ENCODE peak calls at places on chromosomes 6 and 20, in six cellular contexts. D, G, A, N, R and T are unnamed samples.

GRCh38 chr20:57910716-57911115 is 200.9 kb upstream of the PMEPA1 start:
- DNase-seq in G (no peak), N (no peak), A (no peak), D (no peak), R (no peak), T (no peak)

GRCh38 chr6:139847322-139847797 is 472.9 kb upstream of the CITED2 start:
- DNase-seq in D (no peak), G (no peak), R (no peak), N (no peak), A (no peak), T (no peak)

GRCh38 chr6:131029661-131030297 is 33.3 kb downstream of the EPB41L2 start:
- DNase-seq in D (peak; percentile 65), N (no peak), R (peak; percentile 30), A (no peak), G (peak; percentile 34), T (no peak)

GRCh38 chr6:135993321-135993720 is 141.8 kb downstream of the PDE7B start:
- DNase-seq in D (no peak), N (no peak), R (no peak), G (no peak), A (no peak), T (no peak)

GRCh38 chr6:90940812-90941481 is 354.1 kb upstream of the MAP3K7 start:
- DNase-seq in R (peak; percentile 59), G (peak; percentile 80), D (peak; percentile 66), N (peak; percentile 44), A (peak; percentile 45), T (peak; percentile 2)

GRCh38 chr6:139713911-139714527 is 339.6 kb upstream of the CITED2 start:
- DNase-seq in G (no peak), A (no peak), D (no peak), R (no peak), N (no peak), T (no peak)

GRCh38 chr6:145278163-145278807 is 457.0 kb downstream of the EPM2A start:
- DNase-seq in A (no peak), R (no peak), G (no peak), D (peak; percentile 68), N (peak; percentile 82), T (no peak)

GRCh38 chr6:141451508-141452353 is 681.0 kb upstream of the GJE1 start:
- DNase-seq in N (no peak), G (no peak), R (no peak), D (peak; percentile 83), A (no peak), T (peak; percentile 18)

GRCh38 chr20:833121-833449 is 430 bp upstream of the FAM110A start:
- DNase-seq in N (no peak), G (no peak), R (no peak), A (no peak), D (no peak), T (no peak)

GRCh38 chr6:86453232-86453631 is 484.1 kb upstream of the HTR1E start:
- DNase-seq in R (no peak), N (no peak), A (no peak), D (no peak), G (no peak), T (no peak)

GRCh38 chr6:131792091-131792496 is 15.7 kb upstream of the ENPP1 start:
- DNase-seq in G (no peak), A (no peak), N (peak; percentile 42), D (peak; percentile 49), R (no peak), T (peak; percentile 10)

GRCh38 chr20:10079964-10080363 is 45.2 kb downstream of the ANKEF1 start:
- DNase-seq in G (no peak), R (no peak), D (peak; percentile 69), A (no peak), N (no peak), T (no peak)

GRCh38 chr20:44471481-44471882 is 4.2 kb upstream of the TTPAL start:
- DNase-seq in R (peak; percentile 16), A (no peak), G (no peak), N (peak; percentile 86), D (peak; percentile 44), T (peak; percentile 35)

GRCh38 chr20:37154684-37155298 is 24.3 kb upstream of the RPN2 start:
- DNase-seq in D (no peak), R (peak; percentile 81), A (no peak), N (no peak), G (no peak), T (no peak)

GRCh38 chr6:64034840-64035656 is 399.4 kb downstream of the PHF3 start:
- DNase-seq in N (no peak), G (no peak), D (peak; percentile 62), R (no peak), A (no peak), T (no peak)

GRCh38 chr20:7272512-7272911 is 505.0 kb downstream of the BMP2 start:
- DNase-seq in A (no peak), N (no peak), R (no peak), D (no peak), G (no peak), T (no peak)

GRCh38 chr6:168198302-168199180 is 119.5 kb upstream of the FRMD1 start:
- DNase-seq in N (no peak), A (no peak), R (no peak), D (no peak), G (no peak), T (no peak)

GRCh38 chr20:30168025-30168799 is 1089.3 kb upstream of the DEFB115 start:
- DNase-seq in D (no peak), A (no peak), N (no peak), G (no peak), R (no peak), T (no peak)

GRCh38 chr20:13613917-13614316 is 24.8 kb downstream of the TASP1 start:
- DNase-seq in N (peak; percentile 35), D (no peak), A (no peak), G (no peak), R (no peak), T (no peak)

GRCh38 chr6:126773122-126773805 is 345.2 kb upstream of the RSPO3 start:
- DNase-seq in R (no peak), N (no peak), G (no peak), D (no peak), A (no peak), T (no peak)

GRCh38 chr20:31712112-31712553 is 10.5 kb downstream of the BCL2L1 start:
- DNase-seq in N (peak; percentile 62), R (peak; percentile 79), A (no peak), D (no peak), G (no peak), T (no peak)

GRCh38 chr6:38169826-38170526 is 350.4 kb downstream of the ZFAND3 start:
- DNase-seq in N (no peak), G (no peak), A (no peak), R (no peak), D (no peak), T (no peak)
- TF ChIP-seq BHLHE40 in N (no peak), G (no peak), A (no peak), R (no peak), D (no peak), T (no peak)

GRCh38 chr6:7215140-7215539 is 97.9 kb downstream of the SSR1 start:
- DNase-seq in D (peak; percentile 70), A (no peak), G (no peak), R (peak; percentile 77), N (peak; percentile 46), T (no peak)

GRCh38 chr6:7218586-7218985 is 94.4 kb downstream of the SSR1 start:
- DNase-seq in R (no peak), D (no peak), N (no peak), G (no peak), A (no peak), T (no peak)

GRCh38 chr6:7215798-7216231 is 97.2 kb downstream of the SSR1 start:
- DNase-seq in A (no peak), N (no peak), G (no peak), D (no peak), R (no peak), T (no peak)

GRCh38 chr6:7219310-7219709 is 93.7 kb downstream of the SSR1 start:
- DNase-seq in R (peak; percentile 51), N (peak; percentile 40), D (peak; percentile 52), G (no peak), A (no peak), T (no peak)

DNA sequence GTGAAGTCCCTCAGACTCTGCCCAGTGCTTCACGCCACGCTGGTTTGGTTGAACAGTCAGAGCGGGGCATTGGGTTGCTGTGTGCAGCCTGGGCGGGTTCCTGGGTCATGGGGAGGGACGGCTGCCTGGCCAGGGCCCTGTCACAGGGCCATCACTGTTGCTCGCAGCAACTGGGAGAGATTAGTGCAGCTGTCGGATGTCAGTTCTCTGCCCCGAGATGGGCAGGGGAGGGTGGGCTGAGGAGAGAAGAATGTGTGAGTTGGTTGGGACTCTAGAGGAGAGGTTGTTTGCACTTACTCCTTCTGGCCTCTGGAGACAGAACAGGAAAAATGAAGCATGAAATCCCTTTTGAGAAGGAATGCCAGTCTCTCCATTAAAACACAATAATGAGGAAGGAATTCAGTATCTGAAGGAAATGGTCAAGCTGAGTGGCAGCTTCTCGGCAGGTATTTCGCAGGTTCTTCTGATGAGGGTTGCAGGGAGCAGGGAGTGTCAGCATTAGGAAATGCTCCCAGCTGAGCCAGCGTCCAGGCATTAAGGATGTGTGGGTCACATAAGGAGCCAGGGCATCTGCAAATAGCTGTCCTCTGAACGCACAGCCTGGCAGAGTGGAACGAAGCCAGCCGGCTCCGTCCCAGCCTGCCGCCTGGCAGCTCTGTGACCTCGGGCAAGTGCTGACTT is 95.9 kb downstream of the SSR1 start:
- DNase-seq in A (no peak), D (no peak), G (no peak), N (no peak), R (no peak), T (no peak)
- TF ChIP-seq BHLHE40 in A (no peak), D (no peak), G (no peak), N (no peak), R (no peak), T (no peak)

GRCh38 chr6:158655569-158656450 is 6.0 kb downstream of the SYTL3 start:
- DNase-seq in R (no peak), A (no peak), N (no peak), D (peak; percentile 21), G (no peak), T (no peak)
- TF ChIP-seq BHLHE40 in R (no peak), A (no peak), N (no peak), D (no peak), G (no peak), T (no peak)

DNA sequence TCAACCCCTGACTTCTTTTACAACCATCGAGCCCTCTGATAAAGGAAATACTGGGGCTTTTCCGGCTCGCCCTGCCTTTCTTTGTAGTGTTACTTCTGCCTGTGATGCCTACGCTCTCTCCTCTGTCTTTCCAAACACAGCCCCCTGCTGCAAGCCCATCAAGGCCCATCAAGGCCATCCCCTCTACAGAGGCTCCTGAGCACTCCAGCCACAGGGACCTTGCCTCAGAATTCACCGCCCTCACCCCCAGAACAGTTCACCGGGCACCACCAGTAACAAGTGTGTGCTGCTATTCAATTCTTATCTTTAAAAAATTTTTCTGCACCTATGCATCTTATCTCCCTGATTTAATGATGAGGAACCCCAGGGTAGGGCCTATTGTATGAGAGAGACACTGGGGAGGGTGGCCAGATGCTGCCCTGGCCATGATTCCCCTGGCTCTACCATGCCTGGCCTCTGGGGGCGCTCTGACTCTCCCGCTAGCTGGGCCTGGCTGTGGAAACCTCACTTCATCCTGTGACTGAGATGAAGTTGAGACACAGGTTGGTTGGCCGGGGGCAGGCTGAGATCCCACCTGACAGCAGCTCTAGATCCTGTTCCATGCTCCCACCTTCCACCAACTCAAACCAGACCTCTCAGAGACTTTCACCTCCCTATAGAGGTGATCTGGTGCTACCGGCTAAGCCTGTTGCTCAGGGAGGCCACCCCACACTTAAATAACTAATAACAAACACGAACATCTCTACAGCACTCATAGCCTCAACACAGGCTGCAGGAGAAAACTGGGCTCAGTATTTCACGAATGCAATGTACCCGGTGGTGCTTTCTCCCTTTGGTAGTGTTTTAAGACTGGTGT is 19.2 kb upstream of the GLP1R start:
- DNase-seq in N (peak; percentile 22), A (peak; percentile 82), D (no peak), R (peak; percentile 66), G (no peak), T (peak; percentile 4)
- TF ChIP-seq BHLHE40 in N (no peak), A (no peak), D (no peak), R (no peak), G (no peak), T (no peak)